ENCODE peak calls at places on chromosomes 7 and 10, in five cellular contexts. C, E, R, F and O are unnamed samples.

GRCh38 chr7:45092100-45092930 is 3.5 kb upstream of the NACAD start:
- DNase-seq in R (no peak), C (no peak), E (no peak), F (no peak), O (no peak)

GRCh38 chr7:151429555-151430331 is 10.2 kb downstream of the CRYGN start:
- DNase-seq in C (peak; percentile 61), F (no peak), E (no peak), R (no peak), O (no peak)

GRCh38 chr10:28986117-28986792 is 302.6 kb upstream of the LYZL1 start:
- DNase-seq in R (no peak), F (no peak), E (no peak), C (no peak), O (no peak)

GRCh38 chr10:48444266-48444665 is 137.8 kb downstream of the MAPK8 start:
- DNase-seq in C (no peak), E (no peak), F (no peak), R (no peak), O (no peak)

GRCh38 chr7:134893920-134894319 is 92.4 kb upstream of the AGBL3 start:
- DNase-seq in E (no peak), R (no peak), F (no peak), C (no peak), O (no peak)

GRCh38 chr10:63718006-63718405 is 196.8 kb downstream of the REEP3 start:
- DNase-seq in F (no peak), R (no peak), E (no peak), C (no peak), O (no peak)

GRCh38 chr10:59508296-59508695 is 145.9 kb upstream of the FAM13C start:
- DNase-seq in C (no peak), R (no peak), E (no peak), F (no peak), O (no peak)

GRCh38 chr10:79928028-79928583 is 20.8 kb downstream of the SFTPD start:
- DNase-seq in E (no peak), R (no peak), C (no peak), F (no peak), O (no peak)

GRCh38 chr10:12720217-12720981 is 281.1 kb downstream of the CCDC3 start:
- DNase-seq in R (no peak), F (no peak), C (no peak), E (peak; percentile 81), O (peak; percentile 35)

GRCh38 chr10:35913628-35914027 is 271.5 kb upstream of the FZD8 start:
- DNase-seq in F (no peak), R (no peak), E (no peak), C (no peak), O (no peak)

GRCh38 chr10:3874988-3875841 is 90.2 kb upstream of the KLF6 start:
- DNase-seq in R (no peak), C (peak; percentile 3), F (peak; percentile 48), E (no peak), O (no peak)

GRCh38 chr7:124722292-124722691 is 43.3 kb downstream of the GPR37 start:
- DNase-seq in F (no peak), R (no peak), E (no peak), C (no peak), O (no peak)

GRCh38 chr10:29853913-29854312 is 205.5 kb downstream of the JCAD start:
- DNase-seq in F (no peak), R (no peak), C (no peak), E (no peak), O (no peak)

GRCh38 chr7:142540371-142540770 is 208.9 kb upstream of the PRSS1 start:
- DNase-seq in F (no peak), R (no peak), E (no peak), C (no peak), O (no peak)

GRCh38 chr7:38306136-38306535 is 32.7 kb upstream of the TARP start:
- DNase-seq in R (no peak), E (peak; percentile 72), C (no peak), F (no peak), O (no peak)

GRCh38 chr7:90677742-90678439 is 81.8 kb downstream of the CDK14 start:
- DNase-seq in F (no peak), C (no peak), R (no peak), E (no peak), O (no peak)

GRCh38 chr7:136067277-136067676 is 90.1 kb upstream of the MTPN start:
- DNase-seq in E (no peak), R (no peak), F (no peak), C (no peak), O (no peak)

GRCh38 chr7:158445421-158446175 is 142.0 kb downstream of the PTPRN2 start:
- DNase-seq in R (no peak), C (no peak), F (no peak), E (no peak), O (no peak)

GRCh38 chr10:51092402-51092801 is 18.1 kb downstream of the PRKG1 start:
- DNase-seq in R (peak; percentile 50), F (no peak), E (no peak), C (no peak), O (no peak)

GRCh38 chr7:32093415-32094408 is 23.5 kb upstream of the PDE1C start:
- DNase-seq in E (peak; percentile 89), C (no peak), R (no peak), F (no peak), O (no peak)

GRCh38 chr7:73707045-73707631 is 12.3 kb downstream of the STX1A start:
- DNase-seq in E (no peak), R (peak; percentile 35), F (peak; percentile 56), C (peak; percentile 41), O (peak; percentile 73)

GRCh38 chr10:5461914-5462840 is 37.2 kb downstream of the CALML5 start:
- DNase-seq in E (peak; percentile 12), C (no peak), F (no peak), R (no peak), O (no peak)

GRCh38 chr7:80284848-80285247 is 150.2 kb downstream of the GNAI1 start:
- DNase-seq in R (no peak), E (peak; percentile 86), F (no peak), C (no peak), O (no peak)

GRCh38 chr10:113202011-113202410 is 252.0 kb downstream of the TCF7L2 start:
- DNase-seq in E (no peak), F (no peak), R (no peak), C (no peak), O (no peak)

GRCh38 chr7:64875658-64876406 is 27.2 kb upstream of the ZNF273 start:
- DNase-seq in R (peak; percentile 1), F (no peak), C (no peak), E (no peak), O (no peak)

GRCh38 chr10:102696736-102697135 is 17.5 kb downstream of the ARL3 start:
- DNase-seq in C (no peak), E (no peak), R (no peak), F (no peak), O (no peak)

GRCh38 chr7:100190059-100190711 is 12.5 kb downstream of the STAG3 start:
- DNase-seq in F (no peak), C (no peak), R (no peak), E (peak; percentile 32), O (no peak)

GRCh38 chr7:141695803-141696289 is 6.1 kb downstream of the DENND11 start:
- DNase-seq in F (no peak), R (no peak), C (no peak), E (no peak), O (no peak)

GRCh38 chr10:78348416-78349164 is 314.9 kb downstream of the RPS24 start:
- DNase-seq in C (no peak), F (no peak), E (no peak), R (no peak), O (no peak)

GRCh38 chr7:156059374-156059773 is 247.1 kb upstream of the SHH start:
- DNase-seq in C (no peak), E (no peak), R (no peak), F (no peak), O (no peak)

GRCh38 chr7:141945356-141945755 is 1.4 kb downstream of the CLEC5A start:
- DNase-seq in E (no peak), C (no peak), F (no peak), R (no peak), O (no peak)

GRCh38 chr10:14215601-14216000 is 115.1 kb downstream of the FRMD4A start:
- DNase-seq in C (no peak), R (peak; percentile 58), E (no peak), F (no peak), O (no peak)

GRCh38 chr10:81594991-81595390 is 280.0 kb upstream of the NRG3 start:
- DNase-seq in E (no peak), F (no peak), C (no peak), R (no peak), O (no peak)

GRCh38 chr7:98990356-98990755 is 112.0 kb downstream of the TRRAP start:
- DNase-seq in R (no peak), F (no peak), C (no peak), E (no peak), O (no peak)

GRCh38 chr7:92797693-92798092 is 38.7 kb downstream of the CDK6 start:
- DNase-seq in F (no peak), C (no peak), E (no peak), R (no peak), O (no peak)

GRCh38 chr10:110208614-110209398 is 1.4 kb downstream of the MXI1 start:
- DNase-seq in E (peak; percentile 32), F (peak; percentile 21), C (peak; percentile 34), R (peak; percentile 66), O (peak; percentile 20)

GRCh38 chr10:132939378-132939955 is 2.9 kb downstream of the CFAP46 start:
- DNase-seq in R (no peak), F (no peak), E (no peak), C (no peak), O (no peak)

GRCh38 chr7:2908103-2908683 is 64.1 kb upstream of the GNA12 start:
- DNase-seq in F (no peak), E (no peak), C (no peak), R (no peak), O (no peak)

GRCh38 chr10:132493756-132494290 is 43.8 kb upstream of the INPP5A start:
- DNase-seq in E (no peak), C (no peak), R (no peak), F (no peak), O (no peak)